ENCODE peak calls at places on chromosome 17, in seven cellular contexts. S is GM12865, G is brain microvascular endothelial cell, X is tibial nerve, F is left ventricle myocardium inferior, Y is MM.1S, P is HFF-Myc. D is an unnamed sample.

GRCh38 chr17:46033392-46033791 is 34.3 kb downstream of the STH start:
- DNase-seq in S (no peak), G (no peak), X (no peak), F (no peak), Y (no peak), P (no peak), D (no peak)

GRCh38 chr17:57835333-57835900 is 14.4 kb downstream of the MRPS23 start:
- DNase-seq in S (no peak), G (no peak), X (no peak), F (no peak), Y (no peak), P (no peak), D (no peak)

GRCh38 chr17:19933221-19933620 is 44.4 kb downstream of the AKAP10 start:
- DNase-seq in S (no peak), G (no peak), X (no peak), F (no peak), Y (no peak), P (no peak), D (no peak)

GRCh38 chr17:2214047-2214717 is 89.4 kb downstream of the SMG6 start:
- DNase-seq in S (no peak), G (peak), X (peak), F (peak), Y (no peak), P (no peak), D (no peak)

GRCh38 chr17:40363480-40363838 is 1.1 kb downstream of the GJD3 start:
- DNase-seq in S (no peak), G (no peak), X (no peak), F (no peak), Y (no peak), P (no peak), D (no peak)

GRCh38 chr17:71427801-71428200 is 693.0 kb upstream of the SOX9 start:
- DNase-seq in S (no peak), G (no peak), X (no peak), F (no peak), Y (no peak), P (no peak), D (no peak)

GRCh38 chr17:54932711-54933110 is 32.1 kb downstream of the TOM1L1 start:
- DNase-seq in S (no peak), G (no peak), X (no peak), F (no peak), Y (no peak), P (no peak), D (no peak)

GRCh38 chr17:18043491-18043890 is 4.3 kb downstream of the GID4 start:
- DNase-seq in S (no peak), G (no peak), X (no peak), F (no peak), Y (no peak), P (no peak), D (no peak)

GRCh38 chr17:77475012-77475976 is 334.5 kb downstream of the SEC14L1 start:
- DNase-seq in S (peak), G (peak), X (no peak), F (no peak), Y (peak), P (no peak), D (peak)

GRCh38 chr17:17966399-17966798 is 5.8 kb downstream of the TOM1L2 start:
- DNase-seq in S (peak), G (no peak), X (no peak), F (no peak), Y (peak), P (no peak), D (no peak)

GRCh38 chr17:82350182-82351030 is 8.6 kb upstream of the TEX19 start:
- DNase-seq in S (peak), G (no peak), X (no peak), F (no peak), Y (peak), P (no peak), D (no peak)

GRCh38 chr17:47998044-47998443 is 27.1 kb downstream of the CDK5RAP3 start:
- DNase-seq in S (no peak), G (no peak), X (no peak), F (no peak), Y (no peak), P (no peak), D (no peak)

GRCh38 chr17:29376667-29377268 is 13.4 kb upstream of the TAOK1 start:
- DNase-seq in S (no peak), G (peak), X (no peak), F (peak), Y (no peak), P (peak), D (peak)

GRCh38 chr17:62653831-62654829 is 26.7 kb downstream of the MRC2 start:
- DNase-seq in S (no peak), G (no peak), X (peak), F (peak), Y (no peak), P (no peak), D (no peak)

GRCh38 chr17:2024572-2025219 is 438 bp downstream of the RTN4RL1 start:
- DNase-seq in S (no peak), G (no peak), X (no peak), F (no peak), Y (no peak), P (no peak), D (no peak)

GRCh38 chr17:15168379-15168778 is 96.7 kb downstream of the PMP22 start:
- DNase-seq in S (no peak), G (no peak), X (no peak), F (no peak), Y (no peak), P (no peak), D (no peak)

GRCh38 chr17:73191443-73192218 is 1.2 kb upstream of the COG1 start:
- DNase-seq in S (peak), G (peak), X (peak), F (peak), Y (peak), P (no peak), D (no peak)

GRCh38 chr17:82458130-82458884 is at the start of gene NARF:
- DNase-seq in S (peak), G (peak), X (peak), F (peak), Y (peak), P (peak), D (peak)

GRCh38 chr17:80246266-80246681 is 14.4 kb upstream of the RNF213 start:
- DNase-seq in S (no peak), G (no peak), X (no peak), F (no peak), Y (no peak), P (no peak), D (no peak)

GRCh38 chr17:78272181-78272913 is 40.9 kb downstream of the TMEM235 start:
- DNase-seq in S (peak), G (peak), X (no peak), F (peak), Y (peak), P (no peak), D (no peak)

GRCh38 chr17:81036128-81036891 is 1.4 kb downstream of the BAIAP2 start:
- DNase-seq in S (no peak), G (no peak), X (no peak), F (no peak), Y (no peak), P (no peak), D (no peak)

DNA sequence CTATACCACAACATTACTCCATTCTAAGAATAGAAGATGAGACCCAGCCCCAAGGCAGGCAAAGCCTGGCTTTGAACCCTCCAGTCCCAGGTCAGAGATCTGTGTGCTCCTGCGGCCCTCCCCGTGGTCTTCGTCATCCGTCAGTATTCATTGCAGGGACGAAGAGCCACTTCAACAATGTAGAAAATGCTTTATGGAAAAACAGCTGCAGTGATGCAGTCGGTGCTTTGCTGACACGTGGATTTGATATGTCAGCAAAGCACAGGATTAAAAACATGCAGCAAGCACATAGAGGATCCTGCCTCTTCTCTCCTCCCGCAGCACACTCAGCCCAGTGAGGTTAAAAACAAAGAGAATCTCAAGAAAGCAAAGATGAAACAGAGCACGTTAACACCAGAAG is 117.1 kb upstream of the AXIN2 start:
- DNase-seq in S (no peak), G (peak), X (no peak), F (no peak), Y (no peak), P (no peak), D (no peak)
- H3K4me3 ChIP-seq in S (no peak), G (no peak), X (no peak), F (no peak), Y (no peak), P (no peak), D (no peak)

DNA sequence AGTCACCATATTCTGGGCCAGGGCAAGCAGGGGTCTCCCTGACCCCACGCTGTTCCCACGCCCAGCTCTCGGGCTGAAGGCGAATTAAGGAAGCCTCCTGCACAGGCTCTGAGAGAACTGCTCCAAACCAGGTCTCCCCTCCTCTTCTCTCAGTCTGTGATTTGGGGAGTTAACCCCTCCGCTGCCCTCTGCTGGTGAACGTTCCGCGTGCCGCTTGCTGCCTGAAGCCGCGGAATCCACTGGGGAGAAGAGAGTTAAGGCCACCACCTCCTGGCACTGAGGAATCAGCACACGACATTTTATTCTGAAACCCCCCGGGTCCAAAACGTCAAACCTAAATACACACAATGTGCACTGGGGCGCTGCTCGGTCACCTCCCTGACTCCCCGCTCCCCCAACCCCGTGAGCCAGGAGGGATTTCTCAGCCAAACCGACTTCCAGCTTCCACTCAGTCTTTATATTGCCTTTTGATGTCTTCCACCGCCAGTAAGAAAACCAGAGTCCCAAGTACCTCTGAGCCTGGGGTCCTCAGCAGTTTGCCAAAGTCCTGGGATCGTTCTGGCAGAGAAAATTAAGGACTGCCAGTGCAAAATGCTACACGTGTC is 54.4 kb upstream of the RCVRN start:
- DNase-seq in S (peak), G (peak), X (peak), F (no peak), Y (no peak), P (no peak), D (no peak)
- TF ChIP-seq CTCF in S (peak), G (peak), X (peak), F (peak), Y (peak), P (peak), D (peak)

GRCh38 chr17:8038954-8039610 is at the start of gene ALOX15B:
- DNase-seq in S (no peak), G (no peak), X (no peak), F (no peak), Y (no peak), P (no peak), D (no peak)
- H3K4me3 ChIP-seq in S (no peak), G (peak), X (peak), F (peak), Y (no peak), P (no peak), D (no peak)

DNA sequence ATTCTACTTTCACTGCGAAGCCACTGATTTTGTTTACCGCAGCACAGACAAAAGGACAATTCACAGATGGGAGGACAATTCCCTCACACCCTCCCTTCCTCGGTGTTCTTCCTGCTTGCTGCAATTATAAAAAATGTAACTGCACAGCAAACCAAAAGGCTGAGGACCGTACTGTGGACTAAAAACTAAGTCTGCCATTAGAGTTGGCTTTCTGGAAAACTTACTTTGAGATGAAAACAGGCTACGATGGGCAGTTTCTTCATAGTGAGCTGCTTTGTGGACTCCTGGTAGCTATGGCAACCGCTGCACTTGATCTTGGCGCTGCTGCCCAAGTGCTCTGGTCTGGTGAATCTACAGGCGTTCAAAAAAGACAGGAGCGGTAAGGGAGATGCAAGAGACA is 35.2 kb downstream of the USP22 start:
- DNase-seq in S (no peak), G (no peak), X (no peak), F (no peak), Y (no peak), P (no peak), D (no peak)
- TF ChIP-seq CTCF in S (no peak), G (no peak), X (no peak), F (no peak), Y (no peak), P (no peak), D (no peak)

DNA sequence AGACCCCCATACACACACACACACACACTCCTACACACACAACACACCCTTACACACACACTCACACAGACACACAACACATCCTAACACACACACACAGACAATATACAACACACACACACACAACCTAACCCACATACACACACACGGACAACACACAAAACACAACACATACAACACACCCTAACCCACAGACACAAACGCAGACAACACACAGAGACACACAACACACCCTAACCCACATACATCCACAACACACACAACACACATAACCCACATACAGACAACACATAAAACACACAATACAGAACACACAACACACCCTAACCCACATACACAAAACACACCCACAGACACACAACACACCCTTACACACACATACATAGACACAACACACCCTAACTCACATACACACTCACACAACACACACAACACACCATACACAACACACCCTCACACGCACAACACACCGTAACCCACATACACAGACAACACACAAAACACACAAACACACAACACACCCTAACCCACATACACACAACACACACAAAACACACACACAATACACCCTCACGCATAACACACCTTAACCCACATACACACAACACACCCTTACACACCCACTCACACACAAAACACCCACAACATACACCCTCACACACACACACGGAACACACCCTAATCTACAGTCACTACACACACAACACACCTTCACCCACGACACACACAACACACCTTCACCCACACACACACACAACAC is 4.4 kb downstream of the ASGR1 start:
- DNase-seq in S (no peak), G (no peak), X (no peak), F (no peak), Y (no peak), P (no peak), D (no peak)
- H3K4me3 ChIP-seq in S (no peak), G (no peak), X (no peak), F (peak), Y (no peak), P (no peak), D (no peak)

GRCh38 chr17:16479264-16479663 is 12.7 kb downstream of the LRRC75A start:
- DNase-seq in S (no peak), G (no peak), X (no peak), F (no peak), Y (no peak), P (no peak), D (no peak)
- TF ChIP-seq CTCF in S (no peak), G (no peak), X (no peak), F (no peak), Y (no peak), P (no peak), D (no peak)

DNA sequence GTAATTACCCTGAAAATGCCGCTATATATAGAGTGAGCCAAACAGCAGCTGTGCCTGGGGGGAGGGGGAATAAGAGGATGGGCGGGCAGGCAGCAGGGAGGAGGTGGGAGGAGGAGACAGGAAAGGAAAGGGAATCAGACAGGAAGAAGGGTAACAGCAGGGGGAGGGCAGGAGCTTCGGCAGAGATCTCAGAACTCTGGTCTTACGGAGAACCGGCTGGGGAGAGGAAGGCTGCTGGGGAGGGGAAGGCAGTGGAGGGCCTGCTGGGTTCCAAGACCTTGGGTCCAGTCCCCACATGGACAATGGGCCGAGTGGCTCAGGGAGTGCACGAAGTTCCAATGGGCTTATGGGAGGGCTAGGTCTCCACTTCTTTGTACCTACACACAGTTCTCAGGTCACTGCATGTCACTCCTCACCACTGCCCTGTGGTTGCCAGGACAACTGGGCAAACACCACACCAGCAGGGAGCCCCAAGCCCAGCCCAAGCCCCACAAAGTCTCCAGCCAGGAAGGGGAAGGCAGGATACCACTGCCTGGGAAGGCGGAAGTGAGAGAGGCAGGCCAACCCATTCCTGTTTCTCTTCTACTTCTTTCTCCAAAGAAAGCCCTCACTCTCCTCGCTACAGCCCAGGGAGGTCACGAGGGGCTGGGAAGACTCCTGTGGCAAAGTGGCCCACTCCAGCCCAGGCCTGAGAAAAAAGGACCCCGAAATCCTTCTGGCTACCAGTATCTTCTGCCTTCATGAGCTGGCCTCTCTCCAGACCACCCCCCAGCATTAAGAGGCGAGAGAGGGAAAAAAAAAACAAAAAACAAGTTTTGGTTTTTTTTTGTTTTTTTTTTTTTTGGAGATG is 25.3 kb downstream of the G6PC3 start:
- DNase-seq in S (peak), G (peak), X (peak), F (peak), Y (no peak), P (peak), D (peak)
- H3K4me3 ChIP-seq in S (no peak), G (peak), X (no peak), F (peak), Y (no peak), P (peak), D (peak)

DNA sequence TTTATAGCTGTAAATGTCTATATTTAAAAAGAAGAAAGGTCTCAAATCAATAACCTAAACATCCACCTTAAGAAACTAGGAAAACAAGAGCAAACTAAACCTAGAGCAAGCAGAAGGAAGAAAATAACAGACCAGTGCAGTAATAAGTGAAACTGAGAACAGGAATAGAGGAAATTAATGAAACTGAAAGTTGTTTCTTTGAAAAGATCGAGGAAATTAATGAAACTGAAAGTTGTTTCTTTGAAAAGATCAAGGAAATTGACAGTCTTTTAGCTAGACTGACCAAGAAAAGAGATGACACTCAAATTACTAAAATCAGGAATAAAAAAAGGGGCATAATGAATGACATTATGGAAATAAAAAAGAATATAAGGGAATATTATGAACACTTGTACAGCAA is 46.4 kb downstream of the SLFN5 start:
- DNase-seq in S (no peak), G (no peak), X (no peak), F (no peak), Y (peak), P (no peak), D (no peak)
- TF ChIP-seq CTCF in S (no peak), G (no peak), X (no peak), F (no peak), Y (no peak), P (no peak), D (no peak)

DNA sequence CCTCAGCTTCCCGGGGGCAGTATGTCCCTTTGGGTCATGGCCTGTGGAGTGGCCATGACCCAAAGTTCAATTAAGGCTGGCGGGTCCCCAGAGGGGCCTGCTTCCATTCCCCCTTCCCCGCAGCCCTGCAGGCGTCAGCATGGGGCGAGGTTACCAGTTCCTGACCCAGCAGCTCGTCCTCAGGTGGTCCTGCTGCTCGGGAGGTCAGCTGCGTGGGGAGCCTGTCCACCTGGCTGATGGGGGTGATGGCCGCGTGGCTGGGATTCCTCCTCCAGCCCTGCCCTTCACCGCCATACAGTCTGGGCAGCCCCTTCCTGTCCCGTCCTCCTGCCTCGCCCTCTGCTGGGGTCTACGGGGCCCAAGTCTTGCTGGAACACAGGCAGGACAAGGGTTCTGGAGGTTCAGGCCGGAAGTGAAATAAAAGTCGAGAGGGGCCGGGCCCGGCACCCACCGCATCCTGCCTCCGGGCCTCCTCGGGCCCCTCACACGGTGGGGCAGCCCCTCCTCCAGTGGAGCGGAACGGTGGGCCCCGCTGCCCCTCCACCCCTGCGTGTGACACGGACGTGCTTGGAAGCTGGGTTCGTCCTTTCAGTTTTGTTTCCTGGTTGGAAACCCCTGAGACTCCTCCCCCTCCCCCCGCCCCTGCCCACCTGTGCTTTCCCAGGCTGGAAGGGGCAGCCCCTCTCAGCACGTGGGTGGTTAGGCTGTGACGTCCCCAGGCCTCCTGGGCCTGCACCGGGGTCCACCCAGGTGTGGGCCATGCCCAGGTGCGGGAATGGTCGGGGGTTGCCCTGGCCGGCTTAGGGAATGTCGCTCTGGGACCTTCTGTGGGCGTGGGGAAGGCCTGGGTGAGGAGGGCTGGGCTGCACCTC is 6.8 kb downstream of the UBALD2 start:
- DNase-seq in S (peak), G (no peak), X (no peak), F (no peak), Y (no peak), P (no peak), D (no peak)
- H3K4me3 ChIP-seq in S (peak), G (no peak), X (peak), F (peak), Y (no peak), P (no peak), D (no peak)

D was measured in AG09309.